ENCODE peak calls at places on chromosomes 5 and 9, in five cellular contexts. Q is RWPE2, O is lower leg skin, C is HuH-7, S is fibroblast of lung. D is an unnamed sample.

GRCh38 chr9:36450110-36450732 is 50.2 kb upstream of the RNF38 start:
- DNase-seq in O (no peak), S (peak; percentile 69), Q (no peak), C (peak; percentile 58), D (peak; percentile 21)

GRCh38 chr5:131944700-131945550 is 538 bp downstream of the MEIKIN start:
- DNase-seq in O (no peak), Q (no peak), S (no peak), C (no peak), D (no peak)

GRCh38 chr5:103178167-103178566 is 58.1 kb downstream of the PPIP5K2 start:
- DNase-seq in S (peak; percentile 1), Q (no peak), C (no peak), O (no peak), D (no peak)

GRCh38 chr9:4572184-4572826 is 82.0 kb downstream of the SLC1A1 start:
- DNase-seq in S (no peak), O (no peak), C (no peak), Q (no peak), D (no peak)

GRCh38 chr9:114696814-114697544 is 15.0 kb upstream of the TEX48 start:
- DNase-seq in S (peak; percentile 30), O (no peak), C (no peak), Q (no peak), D (no peak)

GRCh38 chr5:1282139-1282992 is 12.5 kb downstream of the TERT start:
- DNase-seq in Q (peak; percentile 85), C (no peak), O (peak; percentile 31), S (no peak), D (no peak)

GRCh38 chr5:22611327-22611726 is 241.8 kb downstream of the CDH12 start:
- DNase-seq in S (no peak), C (no peak), O (no peak), Q (no peak), D (no peak)

GRCh38 chr9:88173378-88173999 is 35.2 kb upstream of the SPATA31C2 start:
- DNase-seq in Q (no peak), O (peak; percentile 19), C (peak; percentile 38), S (peak; percentile 80), D (peak; percentile 76)

GRCh38 chr5:142722146-142722545 is 36.3 kb upstream of the FGF1 start:
- DNase-seq in Q (no peak), S (no peak), C (no peak), O (no peak), D (no peak)

GRCh38 chr9:3858961-3859360 is 333.2 kb upstream of the RFX3 start:
- DNase-seq in S (peak; percentile 30), C (no peak), O (no peak), Q (no peak), D (no peak)

GRCh38 chr5:68415177-68416085 is 199.9 kb downstream of the PIK3R1 start:
- DNase-seq in O (no peak), Q (no peak), S (no peak), C (no peak), D (no peak)

GRCh38 chr9:27337833-27338526 is 41.0 kb upstream of the EQTN start:
- DNase-seq in C (no peak), S (no peak), Q (no peak), O (no peak), D (no peak)

GRCh38 chr5:124675921-124676846 is 70.3 kb downstream of the ZNF608 start:
- DNase-seq in C (no peak), S (no peak), Q (no peak), O (no peak), D (no peak)

GRCh38 chr5:119302916-119303897 is 52.6 kb upstream of the TNFAIP8 start:
- DNase-seq in S (peak; percentile 98), O (no peak), Q (no peak), C (no peak), D (no peak)

GRCh38 chr9:125233678-125234077 is 7.5 kb downstream of the HSPA5 start:
- DNase-seq in C (no peak), O (no peak), Q (no peak), S (peak; percentile 98), D (no peak)

GRCh38 chr5:55187370-55187769 is 14.4 kb upstream of the CDC20B start:
- DNase-seq in S (no peak), O (no peak), Q (no peak), C (peak; percentile 23), D (no peak)

GRCh38 chr5:670396-671270 is 22.5 kb downstream of the TPPP start:
- DNase-seq in Q (no peak), O (no peak), C (no peak), S (no peak), D (no peak)

GRCh38 chr9:78775211-78775610 is 478.3 kb downstream of the PSAT1 start:
- DNase-seq in S (no peak), O (no peak), C (no peak), Q (no peak), D (peak; percentile 7)

GRCh38 chr5:150498971-150499370 is 9.0 kb upstream of the NDST1 start:
- DNase-seq in C (no peak), O (no peak), S (no peak), Q (no peak), D (no peak)

GRCh38 chr5:52674815-52675545 is 112.7 kb upstream of the ITGA1 start:
- DNase-seq in O (no peak), S (peak; percentile 51), C (no peak), Q (no peak), D (no peak)

GRCh38 chr9:37953775-37954437 is 50.0 kb upstream of the SLC25A51 start:
- DNase-seq in C (no peak), O (no peak), S (peak; percentile 97), Q (peak; percentile 92), D (no peak)

GRCh38 chr5:56900395-56900794 is 9.0 kb upstream of the SETD9 start:
- DNase-seq in O (no peak), C (no peak), Q (no peak), S (no peak), D (no peak)